ENCODE peak calls at places on chromosomes 12 and 14, in nine cellular contexts. P is NCI-H524 treated with DMSO at 0.1 percent for 48 hours, W is GM23338, I is ELR, L is Karpas-422, M is germinal center, Y is transverse colon, U is HuH-7, J is lower leg skin. H is an unnamed sample.

GRCh38 chr12:122106891-122107660 is 28.5 kb downstream of the MLXIP start:
- DNase-seq in P (no peak), J (no peak), M (no peak), L (no peak), Y (peak), I (peak), W (no peak), U (no peak), H (no peak)

GRCh38 chr12:94718114-94718513 is 67.8 kb upstream of the TMCC3 start:
- DNase-seq in L (no peak), Y (no peak), W (peak), U (no peak), M (no peak), J (no peak), P (no peak), I (no peak), H (no peak)

GRCh38 chr14:64845878-64846277 is 33.8 kb downstream of the SPTB start:
- DNase-seq in L (no peak), I (peak), U (no peak), P (no peak), J (no peak), Y (no peak), M (no peak), W (peak), H (no peak)

GRCh38 chr14:105884808-105885281 is 358.5 kb downstream of the TMEM121 start:
- DNase-seq in M (no peak), P (no peak), Y (no peak), U (no peak), J (peak), W (no peak), L (no peak), I (no peak), H (no peak)

GRCh38 chr12:73726881-73727280 is 810.8 kb upstream of the ATXN7L3B start:
- DNase-seq in L (no peak), I (no peak), Y (no peak), W (no peak), U (no peak), P (no peak), M (no peak), J (no peak), H (no peak)

GRCh38 chr14:105890474-105891220 is 364.3 kb downstream of the TMEM121 start:
- DNase-seq in J (peak), P (no peak), I (no peak), U (no peak), Y (peak), W (no peak), M (no peak), L (no peak), H (no peak)

GRCh38 chr14:86646688-86647687 is 1117.0 kb downstream of the FLRT2 start:
- DNase-seq in J (no peak), W (peak), P (no peak), M (no peak), Y (no peak), I (peak), L (peak), U (no peak), H (no peak)

GRCh38 chr12:67981236-67982164 is 7.7 kb upstream of the IFNG-AS1 start:
- DNase-seq in U (no peak), Y (no peak), M (no peak), I (peak), L (no peak), P (no peak), W (no peak), J (no peak), H (no peak)

GRCh38 chr12:127144770-127145169 is 1122.2 kb upstream of the TMEM132C start:
- DNase-seq in L (no peak), J (no peak), W (no peak), P (no peak), I (no peak), Y (no peak), U (no peak), M (no peak), H (no peak)

GRCh38 chr14:30874999-30875787 is 834 bp downstream of the COCH start:
- DNase-seq in J (no peak), P (no peak), I (no peak), L (peak), Y (peak), U (peak), M (peak), W (peak), H (no peak)

GRCh38 chr12:100987552-100988277 is 193.1 kb downstream of the ANO4 start:
- DNase-seq in P (no peak), I (peak), J (no peak), Y (no peak), U (peak), L (peak), M (peak), W (peak), H (peak)

GRCh38 chr14:20631821-20632389 is 9.6 kb downstream of the OR6S1 start:
- DNase-seq in I (peak), U (peak), P (no peak), L (no peak), W (peak), J (peak), M (no peak), Y (peak), H (no peak)

GRCh38 chr14:21846227-21846885 is 172.7 kb upstream of the OR4E1 start:
- DNase-seq in L (peak), J (no peak), Y (peak), M (peak), W (peak), U (peak), P (no peak), I (peak), H (no peak)

GRCh38 chr12:124761876-124762275 is 101.8 kb downstream of the SCARB1 start:
- DNase-seq in W (no peak), P (no peak), M (no peak), I (no peak), J (no peak), Y (no peak), U (no peak), L (no peak), H (no peak)

GRCh38 chr14:100065942-100066574 is 836 bp downstream of the EVL start:
- DNase-seq in I (no peak), L (no peak), Y (peak), W (no peak), P (no peak), U (no peak), J (no peak), M (no peak), H (peak)

GRCh38 chr14:25400607-25401206 is 350.8 kb upstream of the STXBP6 start:
- DNase-seq in U (peak), L (peak), W (peak), M (peak), P (peak), J (no peak), I (peak), Y (peak), H (no peak)

GRCh38 chr12:113144771-113145170 is 4.8 kb upstream of the CFAP73 start:
- DNase-seq in M (no peak), U (no peak), I (no peak), P (no peak), W (no peak), L (no peak), Y (no peak), J (no peak), H (no peak)

GRCh38 chr12:107402041-107403022 is 283.3 kb upstream of the PWP1 start:
- DNase-seq in J (no peak), P (no peak), U (peak), M (peak), I (peak), Y (peak), W (peak), L (peak), H (no peak)

GRCh38 chr12:49905718-49906314 is 2.1 kb upstream of the FAIM2 start:
- DNase-seq in J (no peak), Y (no peak), W (no peak), L (no peak), I (no peak), M (no peak), P (no peak), U (no peak), H (no peak)

GRCh38 chr14:100168515-100168914 is 9.1 kb upstream of the DEGS2 start:
- DNase-seq in Y (no peak), L (no peak), U (no peak), W (no peak), P (no peak), M (no peak), J (no peak), I (no peak), H (no peak)

GRCh38 chr14:53529519-53529918 is 376.4 kb upstream of the DDHD1 start:
- DNase-seq in W (no peak), J (no peak), L (no peak), Y (no peak), U (no peak), M (no peak), P (no peak), I (no peak), H (no peak)

GRCh38 chr14:92703516-92703915 is 44.9 kb downstream of the LGMN start:
- DNase-seq in M (no peak), I (no peak), J (no peak), Y (no peak), W (no peak), U (no peak), L (no peak), P (no peak), H (no peak)

GRCh38 chr12:82835217-82835616 is 148.5 kb downstream of the TMTC2 start:
- DNase-seq in P (no peak), W (no peak), I (no peak), U (no peak), L (no peak), J (no peak), Y (no peak), M (no peak), H (no peak)

GRCh38 chr14:103008768-103009342 is 48.5 kb downstream of the CDC42BPB start:
- DNase-seq in Y (no peak), M (no peak), I (peak), J (no peak), W (no peak), P (no peak), U (no peak), L (no peak), H (no peak)

GRCh38 chr12:105259226-105259625 is 23.3 kb upstream of the APPL2 start:
- DNase-seq in W (no peak), P (no peak), M (no peak), U (no peak), L (no peak), Y (no peak), J (no peak), I (no peak), H (no peak)

GRCh38 chr12:75852956-75853355 is 178.6 kb downstream of the PHLDA1 start:
- DNase-seq in M (no peak), I (no peak), J (no peak), W (no peak), Y (no peak), U (no peak), P (no peak), L (no peak), H (no peak)

GRCh38 chr12:40054554-40055226 is 51.2 kb downstream of the SLC2A13 start:
- DNase-seq in I (peak), L (no peak), Y (peak), M (no peak), W (no peak), P (no peak), J (no peak), U (no peak), H (no peak)

GRCh38 chr14:100827751-100828447 is 2.0 kb downstream of the MEG3 start:
- DNase-seq in L (no peak), I (peak), U (no peak), J (no peak), Y (no peak), W (no peak), P (no peak), M (no peak), H (no peak)

GRCh38 chr14:72540836-72541235 is 353.1 kb downstream of the DPF3 start:
- DNase-seq in L (no peak), J (no peak), P (no peak), U (no peak), W (no peak), M (no peak), I (no peak), Y (no peak), H (no peak)

GRCh38 chr12:45302621-45303020 is 86.7 kb downstream of the ANO6 start:
- DNase-seq in J (no peak), U (no peak), I (no peak), P (no peak), W (no peak), M (no peak), Y (no peak), L (no peak), H (no peak)

GRCh38 chr12:19130224-19131019 is 889 bp downstream of the PLEKHA5 start:
- DNase-seq in I (peak), U (peak), M (peak), L (no peak), W (peak), J (peak), Y (peak), P (peak), H (no peak)

GRCh38 chr12:50195832-50196231 is 28.7 kb upstream of the CERS5 start:
- DNase-seq in Y (no peak), L (no peak), J (peak), W (no peak), U (no peak), M (no peak), P (peak), I (no peak), H (no peak)